ENCODE peak calls at places on chromosome 14, in ten cellular contexts. V is stimulated activated naive CD8-positive, alpha-beta T cell treated with anti-CD3 and anti-CD28 coated beads, Interleukin-15, Interleukin-2, amounts not matched to agents 100 U/mL and 50 U/mL, for 24 hours; E is K562; P is transverse colon; H is neural crest cell; J is B cell; Q is NCI-H2029; N is HAP-1; I is cardiac fibroblast; X is activated T-helper 1 cell treated with Interleukin-2 at 50 U/mL for 16 hours. L is an unnamed sample.
A peak's percentile ranks its signal among the peaks of the same experiment; 100 is the strongest.

GRCh38 chr14:33210304-33210703 is 271.6 kb downstream of the NPAS3 start:
- DNase-seq in V (no peak), E (no peak), P (no peak), H (peak; percentile 33), J (no peak), Q (no peak), N (no peak), I (peak; percentile 41), X (no peak), L (no peak)

GRCh38 chr14:73774671-73775070 is 60.5 kb upstream of the PNMA1 start:
- DNase-seq in V (no peak), E (no peak), P (no peak), H (no peak), J (no peak), Q (no peak), N (no peak), I (no peak), X (no peak), L (no peak)

GRCh38 chr14:91728616-91729183 is 3.2 kb downstream of the CATSPERB start:
- DNase-seq in V (no peak), E (no peak), P (no peak), H (no peak), J (no peak), Q (no peak), N (no peak), I (peak; percentile 3), X (no peak), L (no peak)

GRCh38 chr14:39957290-39957689 is 525.1 kb upstream of the FBXO33 start:
- DNase-seq in V (no peak), E (no peak), P (no peak), H (no peak), J (no peak), Q (no peak), N (no peak), I (no peak), X (no peak), L (peak; percentile 7)

GRCh38 chr14:68715032-68715924 is 77.6 kb downstream of the ZFP36L1 start:
- DNase-seq in V (no peak), E (peak; percentile 23), P (no peak), H (no peak), J (no peak), Q (no peak), N (no peak), I (peak; percentile 30), X (no peak), L (no peak)

GRCh38 chr14:106269029-106269428 is 742.6 kb downstream of the TMEM121 start:
- DNase-seq in V (no peak), E (no peak), P (no peak), H (no peak), J (no peak), Q (no peak), N (no peak), I (no peak), X (no peak), L (no peak)

GRCh38 chr14:53306267-53306721 is 153.2 kb upstream of the DDHD1 start:
- DNase-seq in V (peak; percentile 55), E (peak; percentile 35), P (peak; percentile 22), H (peak; percentile 51), J (peak; percentile 13), Q (peak; percentile 58), N (peak; percentile 61), I (peak; percentile 77), X (no peak), L (peak; percentile 55)

GRCh38 chr14:102439556-102439955 is 70.0 kb downstream of the ANKRD9 start:
- DNase-seq in V (no peak), E (no peak), P (no peak), H (no peak), J (no peak), Q (no peak), N (no peak), I (no peak), X (no peak), L (no peak)

GRCh38 chr14:95886366-95886765 is 9.7 kb downstream of the TUNAR start:
- DNase-seq in V (no peak), E (no peak), P (no peak), H (no peak), J (no peak), Q (no peak), N (no peak), I (no peak), X (no peak), L (no peak)

GRCh38 chr14:93033983-93034670 is 81.6 kb downstream of the ITPK1 start:
- DNase-seq in V (peak; percentile 69), E (peak; percentile 62), P (no peak), H (no peak), J (peak; percentile 82), Q (no peak), N (no peak), I (peak; percentile 25), X (peak; percentile 9), L (peak; percentile 85)

GRCh38 chr14:32513571-32514009 is 184.5 kb downstream of the AKAP6 start:
- DNase-seq in V (no peak), E (no peak), P (no peak), H (no peak), J (no peak), Q (peak; percentile 48), N (peak; percentile 11), I (peak; percentile 44), X (no peak), L (no peak)

GRCh38 chr14:74720526-74720925 is 7.6 kb downstream of the FCF1 start:
- DNase-seq in V (no peak), E (no peak), P (no peak), H (no peak), J (no peak), Q (no peak), N (no peak), I (peak; percentile 15), X (no peak), L (no peak)

GRCh38 chr14:72515779-72516770 is 377.8 kb downstream of the DPF3 start:
- DNase-seq in V (no peak), E (no peak), P (no peak), H (no peak), J (no peak), Q (no peak), N (no peak), I (peak; percentile 57), X (no peak), L (no peak)

GRCh38 chr14:29442720-29443119 is 484.9 kb downstream of the PRKD1 start:
- DNase-seq in V (no peak), E (no peak), P (no peak), H (no peak), J (no peak), Q (no peak), N (no peak), I (peak; percentile 49), X (no peak), L (no peak)

GRCh38 chr14:63186453-63186852 is 17.8 kb upstream of the RHOJ start:
- DNase-seq in V (no peak), E (no peak), P (no peak), H (no peak), J (no peak), Q (no peak), N (no peak), I (peak; percentile 68), X (no peak), L (no peak)